ENCODE peak calls at places on chromosome 2, in four cellular contexts. R is tibial artery, L is HL-60, D is ovary. G is an unnamed sample.

GRCh38 chr2:238231251-238231793 is 8.5 kb downstream of the HES6 start:
- DNase-seq in R (peak), L (no peak), D (peak), G (peak)

GRCh38 chr2:182606728-182607681 is 109.1 kb upstream of the DNAJC10 start:
- DNase-seq in R (no peak), L (peak), D (no peak), G (no peak)

GRCh38 chr2:191935247-191935646 is 88.4 kb upstream of the CAVIN2 start:
- DNase-seq in R (no peak), D (no peak), L (no peak), G (no peak)

GRCh38 chr2:168607992-168608391 is 151.9 kb downstream of the CERS6 start:
- DNase-seq in D (no peak), L (no peak), R (no peak), G (no peak)

GRCh38 chr2:135256531-135257258 is 204.6 kb downstream of the RAB3GAP1 start:
- DNase-seq in D (no peak), R (no peak), L (no peak), G (no peak)

GRCh38 chr2:148603562-148603920 is 41.0 kb upstream of the EPC2 start:
- DNase-seq in L (no peak), R (no peak), D (no peak), G (no peak)

GRCh38 chr2:38233231-38233983 is 143.7 kb downstream of the ATL2 start:
- DNase-seq in L (no peak), D (no peak), R (peak), G (no peak)

GRCh38 chr2:69494126-69494525 is 56.9 kb upstream of the NFU1 start:
- DNase-seq in D (no peak), R (no peak), L (no peak), G (no peak)

GRCh38 chr2:223642496-223642895 is 40.3 kb upstream of the SCG2 start:
- DNase-seq in R (no peak), D (no peak), L (peak), G (no peak)

GRCh38 chr2:20422679-20423271 is 24.1 kb upstream of the RHOB start:
- DNase-seq in R (no peak), D (peak), L (no peak), G (no peak)

GRCh38 chr2:124264496-124265160 is 239.5 kb downstream of the CNTNAP5 start:
- DNase-seq in L (no peak), D (no peak), R (no peak), G (no peak)

GRCh38 chr2:201971516-201972228 is 62.0 kb upstream of the FZD7 start:
- DNase-seq in D (no peak), L (no peak), R (no peak), G (no peak)

GRCh38 chr2:95017836-95018235 is 7.7 kb upstream of the MAL start:
- DNase-seq in R (no peak), L (no peak), D (no peak), G (no peak)

GRCh38 chr2:42602218-42602936 is 33.9 kb downstream of the MTA3 start:
- DNase-seq in L (no peak), D (no peak), R (no peak), G (no peak)

GRCh38 chr2:16763056-16763455 is 97.4 kb upstream of the CYRIA start:
- DNase-seq in L (no peak), D (no peak), R (no peak), G (no peak)

GRCh38 chr2:128315829-128316776 is 2.6 kb downstream of the HS6ST1 start:
- DNase-seq in D (peak), L (no peak), R (peak), G (peak)

GRCh38 chr2:48566582-48566981 is 36.6 kb downstream of the STON1 start:
- DNase-seq in L (no peak), D (peak), R (no peak), G (no peak)

GRCh38 chr2:205047273-205047839 is 502.1 kb downstream of the PARD3B start:
- DNase-seq in L (no peak), D (no peak), R (no peak), G (no peak)

GRCh38 chr2:235146206-235146605 is 194.4 kb downstream of the SH3BP4 start:
- DNase-seq in R (no peak), D (no peak), L (no peak), G (no peak)

GRCh38 chr2:138500592-138501426 is 761 bp upstream of the SPOPL start:
- DNase-seq in R (no peak), D (no peak), L (no peak), G (peak)

GRCh38 chr2:54088191-54088634 is 27.2 kb upstream of the ACYP2 start:
- DNase-seq in L (no peak), D (no peak), R (no peak), G (no peak)

GRCh38 chr2:207483477-207483876 is 46.3 kb upstream of the CREB1 start:
- DNase-seq in L (no peak), D (no peak), R (no peak), G (no peak)

GRCh38 chr2:200860092-200860795 is 4.2 kb downstream of the CLK1 start:
- DNase-seq in L (no peak), R (peak), D (no peak), G (no peak)
- H3K27ac ChIP-seq in L (no peak), R (peak), D (no peak), G (peak)

GRCh38 chr2:939936-940620 is 10.6 kb upstream of the SNTG2 start:
- DNase-seq in L (no peak), D (no peak), R (no peak), G (no peak)
- H3K27ac ChIP-seq in L (no peak), D (no peak), R (no peak), G (no peak)

DNA sequence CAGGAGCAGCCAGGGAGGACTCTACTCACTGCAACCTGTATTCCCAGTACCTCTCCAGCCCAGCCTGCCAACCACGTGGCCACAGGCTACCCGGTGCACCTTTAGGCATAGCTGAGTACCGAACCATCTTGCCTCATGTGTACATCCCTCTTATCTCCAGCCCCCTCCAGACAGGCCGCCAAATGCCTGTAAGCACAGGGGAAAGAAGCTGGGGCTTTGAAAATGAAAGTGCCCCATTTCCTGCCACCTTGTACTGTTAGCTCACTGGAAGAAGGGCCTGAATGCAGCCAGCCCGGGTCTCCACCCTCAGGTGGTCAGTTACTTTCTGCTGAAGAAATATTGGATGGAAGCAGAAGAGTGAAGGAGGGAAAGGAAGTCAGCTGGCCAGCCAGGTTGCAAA is 27.2 kb upstream of the RFX8 start:
- DNase-seq in L (no peak), R (no peak), D (no peak), G (no peak)
- H3K27ac ChIP-seq in L (no peak), R (no peak), D (no peak), G (peak)

GRCh38 chr2:25275575-25275965 is 66.2 kb downstream of the DNMT3A start:
- DNase-seq in R (no peak), L (no peak), D (no peak), G (peak)

GRCh38 chr2:25276569-25277465 is 64.9 kb downstream of the DNMT3A start:
- DNase-seq in R (peak), D (peak), L (no peak), G (peak)

GRCh38 chr2:25273985-25274550 is 67.7 kb downstream of the DNMT3A start:
- DNase-seq in L (no peak), D (no peak), R (no peak), G (peak)

GRCh38 chr2:25279091-25279651 is 62.6 kb downstream of the DNMT3A start:
- DNase-seq in L (peak), D (peak), R (peak), G (peak)

GRCh38 chr2:25274868-25275574 is 66.7 kb downstream of the DNMT3A start:
- DNase-seq in L (no peak), R (no peak), D (peak), G (peak)
- H3K27ac ChIP-seq in L (no peak), R (no peak), D (no peak), G (peak)

GRCh38 chr2:111961663-111962062 is 63.3 kb downstream of the MERTK start:
- DNase-seq in R (no peak), L (no peak), D (no peak), G (no peak)

GRCh38 chr2:111952871-111953497 is 54.6 kb downstream of the MERTK start:
- DNase-seq in L (no peak), D (no peak), R (no peak), G (no peak)

GRCh38 chr2:111958901-111959300 is 60.5 kb downstream of the MERTK start:
- DNase-seq in R (no peak), D (no peak), L (no peak), G (no peak)

GRCh38 chr2:111954602-111955332 is 56.4 kb downstream of the MERTK start:
- DNase-seq in R (peak), D (no peak), L (no peak), G (peak)

GRCh38 chr2:111957872-111958354 is 59.5 kb downstream of the MERTK start:
- DNase-seq in L (no peak), D (no peak), R (peak), G (no peak)
- H3K27ac ChIP-seq in L (no peak), D (peak), R (peak), G (no peak)

GRCh38 chr2:109497447-109497846 is 116.3 kb downstream of the SEPTIN10 start:
- DNase-seq in L (no peak), R (no peak), D (no peak), G (peak)
- H3K27ac ChIP-seq in L (no peak), R (no peak), D (no peak), G (peak)

GRCh38 chr2:33365264-33365663 is 111.2 kb upstream of the RASGRP3 start:
- DNase-seq in L (no peak), R (no peak), D (no peak), G (no peak)

GRCh38 chr2:33363599-33364300 is 112.7 kb upstream of the RASGRP3 start:
- DNase-seq in D (no peak), L (no peak), R (no peak), G (no peak)

GRCh38 chr2:33370886-33371285 is 105.6 kb upstream of the RASGRP3 start:
- DNase-seq in R (no peak), L (no peak), D (no peak), G (no peak)

GRCh38 chr2:33371304-33372090 is 105.0 kb upstream of the RASGRP3 start:
- DNase-seq in R (no peak), L (no peak), D (no peak), G (no peak)

GRCh38 chr2:33366473-33366872 is 110.0 kb upstream of the RASGRP3 start:
- DNase-seq in L (no peak), D (no peak), R (peak), G (peak)
- H3K27ac ChIP-seq in L (no peak), D (no peak), R (peak), G (no peak)

DNA sequence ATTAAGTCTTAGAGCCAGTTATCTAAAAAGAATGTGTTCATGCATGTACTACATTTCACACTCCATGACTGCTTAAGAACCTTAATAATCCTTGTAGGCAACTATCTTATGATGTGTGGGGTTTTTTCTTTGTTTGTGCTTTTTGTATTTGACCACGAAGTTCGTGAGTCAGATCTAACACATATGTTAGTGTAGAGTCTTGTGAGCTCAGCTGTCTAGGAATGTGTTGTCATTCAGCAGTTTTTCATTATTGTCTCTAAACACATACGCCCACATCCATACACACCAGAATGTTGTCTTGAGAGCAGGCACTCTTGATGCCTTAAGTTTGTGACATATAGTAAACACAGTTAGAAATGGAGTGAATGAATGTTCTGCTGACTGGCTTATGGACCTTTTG is 38.4 kb downstream of the CAB39 start:
- DNase-seq in L (no peak), D (no peak), R (no peak), G (no peak)
- H3K27ac ChIP-seq in L (no peak), D (no peak), R (no peak), G (no peak)

DNA sequence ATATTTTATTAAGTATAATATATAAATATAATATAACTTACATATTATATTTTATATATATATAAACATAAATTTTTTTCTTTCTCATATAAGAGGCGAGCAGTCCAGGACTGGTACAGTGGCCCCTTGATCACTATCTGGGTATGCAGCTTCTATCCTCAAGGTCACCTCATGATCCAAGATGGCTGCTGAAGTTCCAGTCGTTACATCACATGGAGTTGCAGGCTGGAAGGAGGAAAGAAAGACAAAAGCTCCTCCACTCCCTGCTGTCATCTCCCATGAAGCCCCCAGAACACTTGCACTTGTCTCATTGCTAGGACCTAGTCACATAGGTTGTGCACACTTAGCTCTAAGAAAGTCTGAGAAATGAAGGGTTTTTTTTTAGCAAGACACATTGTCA is 145.1 kb upstream of the SLC1A4 start:
- DNase-seq in L (no peak), D (no peak), R (no peak), G (no peak)
- H3K27ac ChIP-seq in L (peak), D (no peak), R (no peak), G (no peak)

GRCh38 chr2:113791697-113792590 is 35.5 kb upstream of the SLC35F5 start:
- DNase-seq in R (no peak), L (no peak), D (no peak), G (no peak)
- H3K27ac ChIP-seq in R (no peak), L (no peak), D (no peak), G (no peak)